ENCODE peak calls at places on chromosomes 16 and 17, in six cellular contexts. One of them, this sample, is unnamed. For H3K4me1, the result is how much of the 10 kb centered on the place peaks cover.

GRCh38 chr17:68383443-68384321 is 73.6 kb downstream of the WIPI1 start:
- DNase-seq in lung: no peak
- DNase-seq in psoas muscle: peak
- DNase-seq in heart right ventricle: no peak
- DNase-seq in right cardiac atrium: peak
- DNase-seq in uterus: peak
- DNase-seq in this sample: no peak

GRCh38 chr17:77691216-77692085 is 267.1 kb upstream of the TNRC6C start:
- DNase-seq in lung: no peak
- DNase-seq in psoas muscle: no peak
- DNase-seq in heart right ventricle: no peak
- DNase-seq in right cardiac atrium: no peak
- DNase-seq in uterus: no peak
- DNase-seq in this sample: peak

GRCh38 chr16:48734220-48734619 is 124.2 kb upstream of the N4BP1 start:
- DNase-seq in lung: no peak
- DNase-seq in psoas muscle: no peak
- DNase-seq in heart right ventricle: no peak
- DNase-seq in right cardiac atrium: no peak
- DNase-seq in uterus: no peak
- DNase-seq in this sample: no peak

GRCh38 chr16:30094541-30095165 is 1.4 kb downstream of the YPEL3 start:
- DNase-seq in lung: no peak
- DNase-seq in psoas muscle: no peak
- DNase-seq in heart right ventricle: no peak
- DNase-seq in right cardiac atrium: no peak
- DNase-seq in uterus: no peak
- DNase-seq in this sample: no peak

GRCh38 chr17:65514082-65514481 is 47.4 kb downstream of the AXIN2 start:
- DNase-seq in lung: no peak
- DNase-seq in psoas muscle: no peak
- DNase-seq in heart right ventricle: no peak
- DNase-seq in right cardiac atrium: no peak
- DNase-seq in uterus: no peak
- DNase-seq in this sample: no peak

GRCh38 chr16:89096042-89096717 is 2.5 kb downstream of the ACSF3 start:
- DNase-seq in lung: no peak
- DNase-seq in psoas muscle: no peak
- DNase-seq in heart right ventricle: no peak
- DNase-seq in right cardiac atrium: no peak
- DNase-seq in uterus: no peak
- DNase-seq in this sample: no peak

GRCh38 chr16:17469011-17469741 is 1.6 kb downstream of the XYLT1 start:
- DNase-seq in lung: no peak
- DNase-seq in psoas muscle: peak
- DNase-seq in heart right ventricle: no peak
- DNase-seq in right cardiac atrium: no peak
- DNase-seq in uterus: no peak
- DNase-seq in this sample: no peak

GRCh38 chr17:22266231-22266630 is 573.9 kb downstream of the KCNJ18 start:
- DNase-seq in lung: no peak
- DNase-seq in psoas muscle: no peak
- DNase-seq in heart right ventricle: no peak
- DNase-seq in right cardiac atrium: no peak
- DNase-seq in uterus: no peak
- DNase-seq in this sample: no peak

GRCh38 chr16:77359065-77359502 is 75.8 kb downstream of the ADAMTS18 start:
- DNase-seq in lung: no peak
- DNase-seq in psoas muscle: no peak
- DNase-seq in heart right ventricle: no peak
- DNase-seq in right cardiac atrium: no peak
- DNase-seq in uterus: no peak
- DNase-seq in this sample: no peak

GRCh38 chr16:69709456-69710084 is 16.8 kb downstream of the NQO1 start:
- DNase-seq in lung: no peak
- DNase-seq in psoas muscle: no peak
- DNase-seq in heart right ventricle: no peak
- DNase-seq in right cardiac atrium: no peak
- DNase-seq in uterus: no peak
- DNase-seq in this sample: no peak

GRCh38 chr17:57096472-57097198 is 11.6 kb downstream of the AKAP1 start:
- DNase-seq in lung: no peak
- DNase-seq in psoas muscle: no peak
- DNase-seq in heart right ventricle: no peak
- DNase-seq in right cardiac atrium: no peak
- DNase-seq in uterus: no peak
- DNase-seq in this sample: no peak

GRCh38 chr16:69444873-69445517 is 20.6 kb downstream of the CYB5B start:
- DNase-seq in lung: no peak
- DNase-seq in psoas muscle: no peak
- DNase-seq in heart right ventricle: no peak
- DNase-seq in right cardiac atrium: no peak
- DNase-seq in uterus: no peak
- DNase-seq in this sample: no peak

GRCh38 chr16:53090591-53091507 is 36.1 kb downstream of the CHD9 start:
- DNase-seq in lung: peak
- DNase-seq in psoas muscle: peak
- DNase-seq in heart right ventricle: peak
- DNase-seq in right cardiac atrium: peak
- DNase-seq in uterus: peak
- DNase-seq in this sample: peak

GRCh38 chr17:50440172-50440837 is 14.3 kb downstream of the ACSF2 start:
- DNase-seq in lung: peak
- DNase-seq in psoas muscle: no peak
- DNase-seq in heart right ventricle: no peak
- DNase-seq in right cardiac atrium: no peak
- DNase-seq in uterus: no peak
- DNase-seq in this sample: no peak

GRCh38 chr17:46771601-46772012 is 46.9 kb downstream of the WNT3 start:
- DNase-seq in lung: no peak
- DNase-seq in psoas muscle: no peak
- DNase-seq in heart right ventricle: no peak
- DNase-seq in right cardiac atrium: peak
- DNase-seq in uterus: no peak
- DNase-seq in this sample: no peak

GRCh38 chr16:11379420-11379819 is 34.2 kb downstream of the RMI2 start:
- DNase-seq in lung: no peak
- DNase-seq in psoas muscle: no peak
- DNase-seq in heart right ventricle: no peak
- DNase-seq in right cardiac atrium: no peak
- DNase-seq in uterus: no peak
- DNase-seq in this sample: no peak

GRCh38 chr17:78706271-78706915 is 75.7 kb downstream of the CYTH1 start:
- DNase-seq in lung: no peak
- DNase-seq in psoas muscle: no peak
- DNase-seq in heart right ventricle: no peak
- DNase-seq in right cardiac atrium: no peak
- DNase-seq in uterus: no peak
- DNase-seq in this sample: no peak

GRCh38 chr17:10513284-10514067 is 4.9 kb downstream of the MYH1 start:
- DNase-seq in lung: no peak
- DNase-seq in psoas muscle: no peak
- DNase-seq in heart right ventricle: peak
- DNase-seq in right cardiac atrium: no peak
- DNase-seq in uterus: no peak
- DNase-seq in this sample: no peak

GRCh38 chr17:37818689-37819088 is 73.8 kb upstream of the HNF1B start:
- DNase-seq in lung: peak
- DNase-seq in psoas muscle: no peak
- DNase-seq in heart right ventricle: no peak
- DNase-seq in right cardiac atrium: no peak
- DNase-seq in uterus: no peak
- DNase-seq in this sample: no peak

DNA sequence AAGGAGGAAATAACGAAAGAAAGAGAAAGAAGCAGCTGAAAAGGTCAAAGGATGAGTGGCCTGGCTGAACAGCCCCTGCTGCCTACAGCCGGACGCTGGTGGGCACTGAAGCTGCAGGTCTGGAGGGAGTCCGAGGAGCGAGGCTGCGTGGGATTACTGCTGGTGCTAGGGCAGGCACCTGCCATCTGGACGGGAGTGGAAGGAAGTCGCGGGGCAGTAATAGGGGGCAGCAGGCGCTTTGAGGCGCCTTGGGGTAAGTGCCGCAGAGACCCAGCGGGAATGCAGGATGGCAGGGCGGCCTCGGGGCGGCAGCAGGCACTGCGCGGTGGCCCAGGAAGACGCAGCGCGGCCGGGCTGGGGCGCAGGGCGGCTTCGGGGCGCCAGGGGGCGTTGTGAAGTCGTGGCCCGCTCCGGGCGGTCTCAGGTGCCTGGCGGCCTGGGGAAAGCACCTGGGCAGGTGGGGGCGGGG is 305 bp upstream of the SCNN1G start:
- DNase-seq in lung: peak
- DNase-seq in psoas muscle: peak
- DNase-seq in heart right ventricle: peak
- DNase-seq in right cardiac atrium: peak
- DNase-seq in uterus: peak
- DNase-seq in this sample: no peak
- H3K4me3 ChIP-seq in lung: no peak
- H3K4me3 ChIP-seq in psoas muscle: peak
- H3K4me3 ChIP-seq in heart right ventricle: peak
- H3K4me3 ChIP-seq in right cardiac atrium: peak
- H3K4me3 ChIP-seq in uterus: no peak
- H3K4me3 ChIP-seq in this sample: peak

GRCh38 chr16:47470211-47470610 is 9.1 kb downstream of the PHKB start:
- DNase-seq in lung: no peak
- DNase-seq in psoas muscle: no peak
- DNase-seq in heart right ventricle: no peak
- DNase-seq in right cardiac atrium: no peak
- DNase-seq in uterus: no peak
- DNase-seq in this sample: no peak
- H3K4me1 ChIP-seq in lung: under half
- H3K4me1 ChIP-seq in psoas muscle: under half
- H3K4me1 ChIP-seq in heart right ventricle: half or more
- H3K4me1 ChIP-seq in right cardiac atrium: under half
- H3K4me1 ChIP-seq in uterus: under half
- H3K4me1 ChIP-seq in this sample: under half

GRCh38 chr17:6107791-6108190 is 37.6 kb downstream of the WSCD1 start:
- DNase-seq in lung: no peak
- DNase-seq in psoas muscle: no peak
- DNase-seq in heart right ventricle: no peak
- DNase-seq in right cardiac atrium: no peak
- DNase-seq in uterus: no peak
- DNase-seq in this sample: no peak
- H3K4me3 ChIP-seq in lung: no peak
- H3K4me3 ChIP-seq in psoas muscle: no peak
- H3K4me3 ChIP-seq in heart right ventricle: no peak
- H3K4me3 ChIP-seq in right cardiac atrium: no peak
- H3K4me3 ChIP-seq in uterus: no peak
- H3K4me3 ChIP-seq in this sample: no peak

GRCh38 chr17:76685366-76685765 is 25.4 kb downstream of the MXRA7 start:
- DNase-seq in lung: no peak
- DNase-seq in psoas muscle: no peak
- DNase-seq in heart right ventricle: no peak
- DNase-seq in right cardiac atrium: no peak
- DNase-seq in uterus: no peak
- DNase-seq in this sample: no peak
- H3K4me1 ChIP-seq in lung: under half
- H3K4me1 ChIP-seq in psoas muscle: under half
- H3K4me1 ChIP-seq in heart right ventricle: half or more
- H3K4me1 ChIP-seq in right cardiac atrium: half or more
- H3K4me1 ChIP-seq in uterus: under half
- H3K4me1 ChIP-seq in this sample: half or more

DNA sequence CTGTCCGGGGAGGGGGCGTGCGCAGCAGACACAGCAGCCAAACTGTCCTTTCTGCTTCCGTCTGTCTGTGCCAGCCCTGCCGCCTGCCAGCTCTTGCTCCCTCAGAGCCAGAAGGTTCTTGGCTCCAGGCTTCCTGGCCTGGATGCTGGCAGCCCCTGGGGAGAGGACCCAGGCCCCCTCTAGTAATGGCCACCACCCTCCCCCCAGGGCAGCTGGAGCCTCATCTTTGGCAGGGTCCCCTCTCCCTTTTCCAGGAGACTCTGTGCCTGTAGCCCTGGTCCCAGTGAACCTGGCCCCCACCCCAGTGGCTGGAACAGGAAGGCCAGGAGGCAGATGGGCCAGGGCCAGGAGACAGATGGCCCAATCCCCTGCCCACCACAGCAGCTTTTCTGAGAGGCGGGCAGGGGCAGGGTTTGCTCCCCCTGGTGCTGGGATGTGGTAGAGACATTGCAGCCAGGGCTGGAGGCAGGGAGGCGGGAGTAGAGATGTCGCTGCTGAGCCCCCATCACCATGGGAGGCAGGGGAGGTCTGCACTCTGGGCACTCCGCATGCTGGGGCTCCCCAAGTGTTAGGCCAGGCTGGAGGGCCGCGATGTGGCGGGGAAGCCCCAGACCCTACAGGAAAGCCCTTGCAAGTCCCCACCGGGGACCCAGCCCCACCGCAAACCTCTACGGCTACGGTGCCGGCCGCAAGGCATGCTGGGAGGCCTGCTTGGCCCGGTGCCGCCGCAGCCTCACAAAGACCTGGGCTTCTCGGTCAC is 16.7 kb downstream of the UNC13D start:
- DNase-seq in lung: peak
- DNase-seq in psoas muscle: peak
- DNase-seq in heart right ventricle: peak
- DNase-seq in right cardiac atrium: peak
- DNase-seq in uterus: peak
- DNase-seq in this sample: peak
- H3K4me3 ChIP-seq in lung: no peak
- H3K4me3 ChIP-seq in psoas muscle: peak
- H3K4me3 ChIP-seq in heart right ventricle: peak
- H3K4me3 ChIP-seq in right cardiac atrium: no peak
- H3K4me3 ChIP-seq in uterus: peak
- H3K4me3 ChIP-seq in this sample: peak

GRCh38 chr17:79840204-79840988 is 1.2 kb upstream of the CBX4 start:
- DNase-seq in lung: peak
- DNase-seq in psoas muscle: peak
- DNase-seq in heart right ventricle: peak
- DNase-seq in right cardiac atrium: peak
- DNase-seq in uterus: peak
- DNase-seq in this sample: peak
- H3K4me1 ChIP-seq in lung: under half
- H3K4me1 ChIP-seq in psoas muscle: under half
- H3K4me1 ChIP-seq in heart right ventricle: half or more
- H3K4me1 ChIP-seq in right cardiac atrium: under half
- H3K4me1 ChIP-seq in uterus: under half
- H3K4me1 ChIP-seq in this sample: half or more

GRCh38 chr17:27352481-27353460 is 58.9 kb downstream of the WSB1 start:
- DNase-seq in lung: no peak
- DNase-seq in psoas muscle: no peak
- DNase-seq in heart right ventricle: peak
- DNase-seq in right cardiac atrium: no peak
- DNase-seq in uterus: no peak
- DNase-seq in this sample: no peak
- H3K4me3 ChIP-seq in lung: peak
- H3K4me3 ChIP-seq in psoas muscle: peak
- H3K4me3 ChIP-seq in heart right ventricle: peak
- H3K4me3 ChIP-seq in right cardiac atrium: peak
- H3K4me3 ChIP-seq in uterus: peak
- H3K4me3 ChIP-seq in this sample: peak